ENCODE peak calls at places on chromosomes 7 and 10, in nine cellular contexts. L is hepatocyte, S is neural progenitor cell, B is PC-3, K is OCI-LY7, M is GM23338, Y is HCT116, C is MM.1S, D is SK-N-SH. F is an unnamed sample.

GRCh38 chr10:84012831-84013458 is 126.4 kb upstream of the GHITM start:
- DNase-seq in K (no peak), B (no peak), M (no peak), C (peak; percentile 12), S (no peak), L (no peak), Y (no peak), D (no peak), F (no peak)

GRCh38 chr10:29828978-29829377 is 194.2 kb upstream of the SVIL start:
- DNase-seq in Y (no peak), C (no peak), K (no peak), M (no peak), S (no peak), D (no peak), L (no peak), B (no peak), F (no peak)

GRCh38 chr10:70052462-70053211 is at the start of gene MACROH2A2:
- DNase-seq in B (peak; percentile 85), Y (peak; percentile 47), S (peak; percentile 89), D (peak; percentile 89), K (no peak), C (no peak), L (peak; percentile 85), M (peak; percentile 84), F (peak; percentile 74)

GRCh38 chr10:66627156-66627555 is 298.7 kb upstream of the LRRTM3 start:
- DNase-seq in S (peak; percentile 45), Y (peak; percentile 66), K (peak; percentile 1), C (peak; percentile 63), L (peak; percentile 26), B (peak; percentile 96), D (peak; percentile 27), M (peak; percentile 81), F (no peak)

GRCh38 chr10:44932338-44933116 is 21.4 kb downstream of the TMEM72 start:
- DNase-seq in M (peak; percentile 95), D (peak; percentile 79), Y (peak; percentile 56), L (peak; percentile 92), K (peak; percentile 90), B (peak; percentile 91), S (peak; percentile 91), C (peak; percentile 90), F (peak; percentile 85)

GRCh38 chr7:12210179-12211053 is 678 bp upstream of the TMEM106B start:
- DNase-seq in D (peak; percentile 16), B (peak; percentile 33), Y (no peak), K (no peak), M (peak; percentile 58), L (peak; percentile 68), C (peak; percentile 86), S (no peak), F (no peak)

GRCh38 chr10:10786334-10787090 is 231.2 kb upstream of the CELF2 start:
- DNase-seq in B (peak; percentile 25), Y (no peak), L (no peak), S (no peak), M (no peak), K (no peak), C (no peak), D (no peak), F (peak; percentile 81)

GRCh38 chr7:27750336-27750735 is 10.4 kb downstream of the TAX1BP1 start:
- DNase-seq in Y (no peak), C (no peak), M (no peak), S (no peak), K (no peak), B (peak; percentile 17), L (no peak), D (no peak), F (no peak)

GRCh38 chr10:110005716-110006115 is 2.1 kb upstream of the ADD3 start:
- DNase-seq in M (peak; percentile 52), S (peak; percentile 56), L (peak; percentile 65), B (no peak), K (peak; percentile 48), Y (no peak), C (no peak), D (peak; percentile 10), F (peak; percentile 85)

GRCh38 chr10:129933456-129934092 is 30.5 kb downstream of the EBF3 start:
- DNase-seq in D (no peak), Y (no peak), M (no peak), C (no peak), L (no peak), S (peak; percentile 29), B (no peak), K (no peak), F (no peak)

GRCh38 chr7:99624487-99624886 is 7.7 kb downstream of the ZSCAN25 start:
- DNase-seq in D (no peak), M (no peak), S (no peak), K (no peak), B (no peak), L (no peak), C (no peak), Y (no peak), F (no peak)

GRCh38 chr10:123270221-123270620 is 116.0 kb downstream of the BUB3 start:
- DNase-seq in D (no peak), K (no peak), S (no peak), M (no peak), C (no peak), Y (no peak), B (peak; percentile 37), L (no peak), F (peak; percentile 63)
- TF ChIP-seq EZH2phosphoT487 in D (no peak), K (no peak), S (no peak), M (no peak), C (no peak), Y (no peak), B (no peak), L (no peak), F (no peak)

DNA sequence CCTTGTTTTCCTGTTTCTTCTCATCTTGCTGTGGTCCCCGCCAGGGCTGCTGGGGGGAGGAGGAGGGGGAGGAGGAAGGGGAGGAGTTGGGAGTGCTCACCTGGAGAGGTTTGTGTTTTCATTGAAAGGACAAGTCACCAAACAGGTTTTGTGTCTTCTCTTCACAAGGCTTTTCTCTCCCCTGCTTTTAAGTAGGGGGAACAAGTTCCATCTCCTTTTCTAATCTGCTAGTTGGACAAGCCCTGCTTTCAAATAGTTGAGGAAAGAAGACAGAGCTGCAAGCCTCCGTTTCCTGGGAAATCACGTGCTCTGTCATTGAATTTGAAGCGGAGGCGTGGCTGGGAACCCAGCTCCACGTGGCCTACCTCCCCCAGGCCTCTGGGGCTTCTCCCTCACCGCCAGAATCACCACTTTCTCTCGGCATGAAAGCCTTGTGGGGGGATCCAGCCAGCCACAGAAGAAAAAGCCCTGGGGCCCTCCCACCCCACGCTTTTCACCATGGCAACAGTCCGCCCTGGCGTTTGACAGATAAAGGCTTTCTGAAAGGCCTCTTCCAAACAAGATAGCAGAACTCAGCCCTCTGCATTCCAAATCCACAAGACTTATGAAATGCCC is 51.5 kb downstream of the PROSER2 start:
- DNase-seq in K (no peak), M (peak; percentile 89), C (no peak), B (peak; percentile 68), L (peak; percentile 88), D (peak; percentile 77), Y (peak; percentile 53), S (peak; percentile 87), F (no peak)
- TF ChIP-seq EZH2phosphoT487 in K (no peak), M (no peak), C (no peak), B (no peak), L (no peak), D (no peak), Y (no peak), S (no peak), F (no peak)

GRCh38 chr7:14380881-14381280 is 391.4 kb upstream of the ETV1 start:
- DNase-seq in D (no peak), M (peak; percentile 30), C (no peak), B (no peak), K (no peak), L (no peak), Y (no peak), S (no peak), F (peak; percentile 30)

GRCh38 chr7:14375998-14376397 is 386.5 kb upstream of the ETV1 start:
- DNase-seq in D (no peak), S (no peak), K (no peak), Y (no peak), B (no peak), C (no peak), L (no peak), M (no peak), F (no peak)

GRCh38 chr7:14374336-14374735 is 384.9 kb upstream of the ETV1 start:
- DNase-seq in B (no peak), D (no peak), K (no peak), M (no peak), L (no peak), C (no peak), Y (no peak), S (no peak), F (no peak)

GRCh38 chr7:14376711-14377110 is 387.2 kb upstream of the ETV1 start:
- DNase-seq in C (peak; percentile 70), S (peak; percentile 3), D (no peak), K (no peak), L (no peak), B (no peak), M (no peak), Y (no peak), F (no peak)

GRCh38 chr7:14377646-14378266 is 388.3 kb upstream of the ETV1 start:
- DNase-seq in B (no peak), M (no peak), D (no peak), S (no peak), L (no peak), C (no peak), K (no peak), Y (no peak), F (peak; percentile 85)
- TF ChIP-seq EZH2phosphoT487 in B (no peak), M (no peak), D (no peak), S (no peak), L (no peak), C (no peak), K (no peak), Y (no peak), F (no peak)

GRCh38 chr10:98039690-98040381 is 9.4 kb upstream of the CRTAC1 start:
- DNase-seq in B (no peak), K (no peak), M (no peak), S (no peak), D (peak; percentile 75), Y (no peak), L (no peak), C (no peak), F (no peak)
- TF ChIP-seq EZH2phosphoT487 in B (no peak), K (no peak), M (no peak), S (no peak), D (no peak), Y (no peak), L (no peak), C (no peak), F (no peak)

DNA sequence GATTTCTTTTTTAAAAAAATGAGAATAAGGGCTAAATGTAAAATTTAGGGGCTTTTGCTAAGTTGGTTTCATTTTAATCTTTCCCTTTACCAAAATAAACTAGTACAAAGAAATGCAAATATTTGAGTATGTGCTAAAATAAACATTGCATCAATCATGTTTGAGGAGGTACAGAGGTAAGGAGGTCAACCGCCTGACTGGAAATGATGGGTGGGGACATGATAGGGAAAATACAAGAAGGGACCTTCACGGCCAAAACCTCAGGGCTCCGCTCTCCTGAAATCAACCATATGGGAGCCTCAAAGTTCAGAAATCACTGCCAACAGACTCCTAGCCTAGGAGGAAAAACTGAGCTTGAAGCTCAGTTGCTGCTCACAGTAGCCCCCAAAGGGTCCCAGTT is 207.6 kb downstream of the AHR start:
- DNase-seq in S (no peak), Y (no peak), M (no peak), L (peak; percentile 46), D (no peak), K (no peak), C (peak; percentile 26), B (peak; percentile 46), F (no peak)
- TF ChIP-seq EZH2phosphoT487 in S (no peak), Y (no peak), M (no peak), L (no peak), D (no peak), K (no peak), C (no peak), B (no peak), F (no peak)